ENCODE peak calls at places on chromosome 9, in five cellular contexts. One of them, this sample, is unnamed. For H3K4me1, the result is how much of the 10 kb centered on the place peaks cover.

GRCh38 chr9:95058121-95058785 is 259.3 kb downstream of the FANCC start:
- DNase-seq in left ventricle myocardium inferior: no peak
- DNase-seq in OCI-LY7: no peak
- DNase-seq in hepatocyte: no peak
- DNase-seq in CD8-positive, alpha-beta T cell: no peak
- DNase-seq in this sample: no peak

GRCh38 chr9:71249729-71250317 is 128.4 kb upstream of the TRPM3 start:
- DNase-seq in hepatocyte: peak
- DNase-seq in CD8-positive, alpha-beta T cell: no peak
- DNase-seq in OCI-LY7: peak
- DNase-seq in left ventricle myocardium inferior: no peak
- DNase-seq in this sample: no peak

GRCh38 chr9:31799953-31800609 is 584.4 kb upstream of the ACO1 start:
- DNase-seq in CD8-positive, alpha-beta T cell: no peak
- DNase-seq in hepatocyte: peak
- DNase-seq in left ventricle myocardium inferior: no peak
- DNase-seq in OCI-LY7: peak
- DNase-seq in this sample: no peak

GRCh38 chr9:109143881-109144562 is 23.0 kb downstream of the FRRS1L start:
- DNase-seq in OCI-LY7: peak
- DNase-seq in left ventricle myocardium inferior: no peak
- DNase-seq in CD8-positive, alpha-beta T cell: no peak
- DNase-seq in hepatocyte: no peak
- DNase-seq in this sample: no peak

GRCh38 chr9:127285957-127286356 is 21.4 kb downstream of the GARNL3 start:
- DNase-seq in OCI-LY7: no peak
- DNase-seq in CD8-positive, alpha-beta T cell: no peak
- DNase-seq in left ventricle myocardium inferior: no peak
- DNase-seq in hepatocyte: no peak
- DNase-seq in this sample: no peak

GRCh38 chr9:33112099-33112498 is 35.6 kb upstream of the SMU1 start:
- DNase-seq in left ventricle myocardium inferior: no peak
- DNase-seq in hepatocyte: peak
- DNase-seq in OCI-LY7: no peak
- DNase-seq in CD8-positive, alpha-beta T cell: no peak
- DNase-seq in this sample: no peak

GRCh38 chr9:18396102-18396728 is 77.7 kb upstream of the ADAMTSL1 start:
- DNase-seq in CD8-positive, alpha-beta T cell: no peak
- DNase-seq in OCI-LY7: peak
- DNase-seq in hepatocyte: no peak
- DNase-seq in left ventricle myocardium inferior: no peak
- DNase-seq in this sample: no peak

GRCh38 chr9:101054657-101055056 is 26.1 kb downstream of the PLPPR1 start:
- DNase-seq in left ventricle myocardium inferior: no peak
- DNase-seq in hepatocyte: no peak
- DNase-seq in OCI-LY7: no peak
- DNase-seq in CD8-positive, alpha-beta T cell: no peak
- DNase-seq in this sample: no peak

GRCh38 chr9:89440951-89441654 is 56.8 kb downstream of the SEMA4D start:
- DNase-seq in OCI-LY7: no peak
- DNase-seq in CD8-positive, alpha-beta T cell: no peak
- DNase-seq in left ventricle myocardium inferior: no peak
- DNase-seq in hepatocyte: no peak
- DNase-seq in this sample: no peak

GRCh38 chr9:135414293-135414692 is 65.3 kb upstream of the PPP1R26 start:
- DNase-seq in CD8-positive, alpha-beta T cell: no peak
- DNase-seq in hepatocyte: peak
- DNase-seq in OCI-LY7: no peak
- DNase-seq in left ventricle myocardium inferior: no peak
- DNase-seq in this sample: no peak

GRCh38 chr9:71146511-71146910 is 25.1 kb upstream of the TRPM3 start:
- DNase-seq in left ventricle myocardium inferior: no peak
- DNase-seq in CD8-positive, alpha-beta T cell: no peak
- DNase-seq in hepatocyte: no peak
- DNase-seq in OCI-LY7: no peak
- DNase-seq in this sample: no peak

GRCh38 chr9:136945333-136946227 is 537 bp downstream of the C8G start:
- DNase-seq in left ventricle myocardium inferior: no peak
- DNase-seq in OCI-LY7: no peak
- DNase-seq in hepatocyte: no peak
- DNase-seq in CD8-positive, alpha-beta T cell: no peak
- DNase-seq in this sample: no peak

GRCh38 chr9:136882109-136882946 is 4.0 kb upstream of the TRAF2 start:
- DNase-seq in OCI-LY7: peak
- DNase-seq in CD8-positive, alpha-beta T cell: peak
- DNase-seq in left ventricle myocardium inferior: no peak
- DNase-seq in hepatocyte: peak
- DNase-seq in this sample: peak

GRCh38 chr9:136700309-136700708 is 12.1 kb upstream of the DIPK1B start:
- DNase-seq in left ventricle myocardium inferior: no peak
- DNase-seq in OCI-LY7: no peak
- DNase-seq in hepatocyte: no peak
- DNase-seq in CD8-positive, alpha-beta T cell: no peak
- DNase-seq in this sample: no peak

GRCh38 chr9:69136781-69137180 is 37.3 kb upstream of the TJP2 start:
- DNase-seq in left ventricle myocardium inferior: no peak
- DNase-seq in CD8-positive, alpha-beta T cell: no peak
- DNase-seq in hepatocyte: no peak
- DNase-seq in OCI-LY7: no peak
- DNase-seq in this sample: no peak

GRCh38 chr9:30773427-30773826 is 1611.0 kb upstream of the ACO1 start:
- DNase-seq in CD8-positive, alpha-beta T cell: no peak
- DNase-seq in left ventricle myocardium inferior: no peak
- DNase-seq in OCI-LY7: no peak
- DNase-seq in hepatocyte: no peak
- DNase-seq in this sample: no peak

GRCh38 chr9:114084282-114085073 is 6.4 kb upstream of the AMBP start:
- DNase-seq in CD8-positive, alpha-beta T cell: peak
- DNase-seq in hepatocyte: no peak
- DNase-seq in left ventricle myocardium inferior: no peak
- DNase-seq in OCI-LY7: no peak
- DNase-seq in this sample: no peak

GRCh38 chr9:130243015-130243881 is 22.3 kb upstream of the HMCN2 start:
- DNase-seq in left ventricle myocardium inferior: peak
- DNase-seq in OCI-LY7: peak
- DNase-seq in hepatocyte: peak
- DNase-seq in CD8-positive, alpha-beta T cell: peak
- DNase-seq in this sample: peak

GRCh38 chr9:85425153-85425611 is 316.6 kb downstream of the AGTPBP1 start:
- DNase-seq in hepatocyte: peak
- DNase-seq in left ventricle myocardium inferior: peak
- DNase-seq in OCI-LY7: peak
- DNase-seq in CD8-positive, alpha-beta T cell: no peak
- DNase-seq in this sample: no peak

GRCh38 chr9:121902483-121903135 is 190.5 kb downstream of the TTLL11 start:
- DNase-seq in OCI-LY7: no peak
- DNase-seq in hepatocyte: no peak
- DNase-seq in CD8-positive, alpha-beta T cell: no peak
- DNase-seq in left ventricle myocardium inferior: no peak
- DNase-seq in this sample: no peak

GRCh38 chr9:124164800-124165199 is 92.9 kb upstream of the NEK6 start:
- DNase-seq in OCI-LY7: no peak
- DNase-seq in left ventricle myocardium inferior: peak
- DNase-seq in hepatocyte: no peak
- DNase-seq in CD8-positive, alpha-beta T cell: no peak
- DNase-seq in this sample: no peak

GRCh38 chr9:119689879-119690278 is 320.6 kb upstream of the BRINP1 start:
- DNase-seq in hepatocyte: peak
- DNase-seq in CD8-positive, alpha-beta T cell: no peak
- DNase-seq in OCI-LY7: no peak
- DNase-seq in left ventricle myocardium inferior: no peak
- DNase-seq in this sample: no peak

GRCh38 chr9:135890896-135891631 is 16.3 kb downstream of the CAMSAP1 start:
- DNase-seq in left ventricle myocardium inferior: no peak
- DNase-seq in hepatocyte: no peak
- DNase-seq in CD8-positive, alpha-beta T cell: no peak
- DNase-seq in OCI-LY7: no peak
- DNase-seq in this sample: no peak

GRCh38 chr9:113568481-113569321 is 105.2 kb downstream of the RGS3 start:
- DNase-seq in left ventricle myocardium inferior: no peak
- DNase-seq in hepatocyte: peak
- DNase-seq in OCI-LY7: no peak
- DNase-seq in CD8-positive, alpha-beta T cell: no peak
- DNase-seq in this sample: no peak

GRCh38 chr9:80320916-80321315 is 749.2 kb downstream of the TLE4 start:
- DNase-seq in left ventricle myocardium inferior: no peak
- DNase-seq in OCI-LY7: no peak
- DNase-seq in CD8-positive, alpha-beta T cell: no peak
- DNase-seq in hepatocyte: no peak
- DNase-seq in this sample: no peak

GRCh38 chr9:120443489-120443888 is 136.5 kb downstream of the CDK5RAP2 start:
- DNase-seq in hepatocyte: no peak
- DNase-seq in OCI-LY7: no peak
- DNase-seq in left ventricle myocardium inferior: no peak
- DNase-seq in CD8-positive, alpha-beta T cell: no peak
- DNase-seq in this sample: no peak

GRCh38 chr9:137520614-137521404 is 29.4 kb downstream of the PNPLA7 start:
- DNase-seq in hepatocyte: no peak
- DNase-seq in OCI-LY7: no peak
- DNase-seq in left ventricle myocardium inferior: no peak
- DNase-seq in CD8-positive, alpha-beta T cell: no peak
- DNase-seq in this sample: no peak

GRCh38 chr9:34577635-34578240 is 11.8 kb downstream of the CNTFR start:
- DNase-seq in OCI-LY7: no peak
- DNase-seq in CD8-positive, alpha-beta T cell: no peak
- DNase-seq in hepatocyte: peak
- DNase-seq in left ventricle myocardium inferior: no peak
- DNase-seq in this sample: no peak

GRCh38 chr9:34579819-34580185 is 9.7 kb downstream of the CNTFR start:
- DNase-seq in hepatocyte: no peak
- DNase-seq in CD8-positive, alpha-beta T cell: no peak
- DNase-seq in OCI-LY7: no peak
- DNase-seq in left ventricle myocardium inferior: no peak
- DNase-seq in this sample: no peak

GRCh38 chr9:34576943-34577634 is 12.4 kb downstream of the CNTFR start:
- DNase-seq in CD8-positive, alpha-beta T cell: no peak
- DNase-seq in OCI-LY7: no peak
- DNase-seq in hepatocyte: peak
- DNase-seq in left ventricle myocardium inferior: no peak
- DNase-seq in this sample: no peak

GRCh38 chr9:34579097-34579818 is 10.3 kb downstream of the CNTFR start:
- DNase-seq in CD8-positive, alpha-beta T cell: no peak
- DNase-seq in left ventricle myocardium inferior: no peak
- DNase-seq in hepatocyte: peak
- DNase-seq in OCI-LY7: no peak
- DNase-seq in this sample: no peak

DNA sequence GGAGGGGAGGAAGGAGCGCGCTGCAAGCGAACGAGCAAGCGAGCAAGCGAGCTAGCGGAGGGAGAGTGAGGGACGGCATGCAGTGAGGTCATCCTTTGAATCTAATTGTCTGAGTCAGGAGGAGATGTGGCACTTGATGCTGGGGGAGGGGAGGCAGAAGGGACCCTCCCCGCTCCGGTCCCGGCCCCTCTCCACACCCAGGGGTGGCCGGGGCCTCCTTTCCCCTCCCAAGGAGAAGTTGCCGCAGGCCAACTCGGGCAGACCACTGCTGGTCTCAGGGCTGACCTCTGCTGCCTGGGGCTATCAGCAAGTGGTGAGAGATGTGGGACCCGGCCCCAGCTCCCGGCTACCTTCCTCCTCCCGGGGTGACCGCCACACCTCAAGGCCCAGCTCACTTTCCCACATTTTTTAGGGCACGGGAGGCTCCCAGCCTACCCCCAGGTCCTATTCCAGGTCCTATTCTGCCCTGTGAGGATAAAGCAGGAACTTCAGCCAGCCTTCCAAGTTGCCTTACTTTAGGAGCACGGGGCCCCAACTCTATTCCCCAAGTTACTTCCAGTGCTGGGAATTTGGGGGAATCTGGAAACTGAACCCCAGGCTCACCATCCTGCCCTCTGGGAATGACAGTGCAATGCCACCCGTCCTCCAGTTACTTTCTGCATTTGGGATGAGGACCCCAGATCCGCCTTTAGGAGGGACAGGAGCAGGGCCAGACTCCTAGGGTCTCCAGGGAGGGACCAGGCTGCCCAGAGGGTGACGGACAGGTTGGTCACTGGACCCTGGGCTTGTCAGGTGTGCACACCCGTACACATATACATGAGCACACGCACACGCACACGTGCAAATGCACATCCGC is 11.1 kb downstream of the CNTFR start:
- DNase-seq in OCI-LY7: no peak
- DNase-seq in hepatocyte: peak
- DNase-seq in CD8-positive, alpha-beta T cell: no peak
- DNase-seq in left ventricle myocardium inferior: no peak
- DNase-seq in this sample: no peak
- H3K4me3 ChIP-seq in OCI-LY7: no peak
- H3K4me3 ChIP-seq in hepatocyte: peak
- H3K4me3 ChIP-seq in CD8-positive, alpha-beta T cell: no peak
- H3K4me3 ChIP-seq in left ventricle myocardium inferior: peak
- H3K4me3 ChIP-seq in this sample: no peak

DNA sequence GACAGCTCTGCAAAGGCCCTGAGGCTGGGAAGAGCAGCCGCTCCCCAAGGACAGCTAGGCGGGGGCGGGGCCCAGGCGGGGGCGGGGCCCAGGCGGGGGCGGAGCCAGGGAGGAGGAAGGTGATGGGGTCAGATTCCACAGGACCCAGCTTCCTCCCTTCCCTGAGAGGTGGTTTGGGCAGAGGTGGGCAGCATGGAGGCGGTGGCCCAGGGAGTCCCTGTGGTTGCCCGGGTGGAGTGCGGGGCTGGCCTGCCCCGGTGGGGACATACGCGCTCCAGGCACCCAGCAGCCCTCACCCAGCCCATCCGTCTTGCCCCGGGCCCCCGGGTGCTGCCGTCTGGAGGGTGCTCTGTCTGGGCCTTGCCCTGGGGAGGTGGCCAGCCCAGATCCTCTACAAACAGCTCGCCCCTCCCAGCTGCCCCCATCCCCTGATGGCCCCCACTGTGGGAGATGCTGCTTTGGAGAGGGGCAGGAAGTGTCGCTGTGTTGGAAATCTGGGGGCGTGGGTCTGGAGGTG is 11.0 kb upstream of the RNU6ATAC start:
- DNase-seq in hepatocyte: no peak
- DNase-seq in left ventricle myocardium inferior: peak
- DNase-seq in OCI-LY7: peak
- DNase-seq in CD8-positive, alpha-beta T cell: no peak
- DNase-seq in this sample: no peak
- H3K27ac ChIP-seq in hepatocyte: no peak
- H3K27ac ChIP-seq in left ventricle myocardium inferior: no peak
- H3K27ac ChIP-seq in OCI-LY7: no peak
- H3K27ac ChIP-seq in CD8-positive, alpha-beta T cell: no peak
- H3K27ac ChIP-seq in this sample: no peak

DNA sequence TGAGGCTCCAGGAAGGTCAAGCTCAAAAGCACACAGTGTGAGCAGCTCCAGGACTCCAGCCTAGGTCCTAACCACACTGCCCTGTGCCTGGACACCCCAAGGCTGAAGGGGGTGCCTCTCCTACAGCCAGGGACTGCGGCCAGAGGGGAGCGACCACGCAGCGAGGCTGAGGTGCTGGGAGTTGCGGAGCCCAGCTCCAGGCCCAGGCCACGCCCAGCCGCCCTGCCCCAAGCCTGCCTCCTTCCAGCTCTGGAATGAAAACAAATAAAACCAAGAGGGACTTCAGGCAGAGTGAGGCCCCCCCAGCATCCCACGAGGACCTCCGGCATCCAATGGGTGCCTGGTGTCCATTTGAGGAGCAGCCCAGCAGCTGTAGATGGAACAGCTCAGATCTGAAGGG is 15.2 kb downstream of the VAV2 start:
- DNase-seq in left ventricle myocardium inferior: peak
- DNase-seq in OCI-LY7: no peak
- DNase-seq in hepatocyte: no peak
- DNase-seq in CD8-positive, alpha-beta T cell: no peak
- DNase-seq in this sample: no peak
- H3K4me1 ChIP-seq in left ventricle myocardium inferior: under half
- H3K4me1 ChIP-seq in OCI-LY7: half or more
- H3K4me1 ChIP-seq in hepatocyte: half or more
- H3K4me1 ChIP-seq in CD8-positive, alpha-beta T cell: under half
- H3K4me1 ChIP-seq in this sample: under half

GRCh38 chr9:125190371-125190801 is 783 bp upstream of the PPP6C start:
- DNase-seq in left ventricle myocardium inferior: no peak
- DNase-seq in CD8-positive, alpha-beta T cell: peak
- DNase-seq in OCI-LY7: peak
- DNase-seq in hepatocyte: no peak
- DNase-seq in this sample: peak
- H3K4me3 ChIP-seq in left ventricle myocardium inferior: peak
- H3K4me3 ChIP-seq in CD8-positive, alpha-beta T cell: peak
- H3K4me3 ChIP-seq in OCI-LY7: peak
- H3K4me3 ChIP-seq in hepatocyte: peak
- H3K4me3 ChIP-seq in this sample: peak